ENCODE peak calls at places on chromosomes 3 and 15, in six cellular contexts. L, Z, S, M, T and A are unnamed samples.

GRCh38 chr15:74369756-74370155 is 2.3 kb upstream of the CYP11A1 start:
- DNase-seq in T (no peak), M (no peak), Z (no peak), L (no peak), S (peak), A (no peak)

GRCh38 chr15:63232943-63233342 is 43.5 kb downstream of the RAB8B start:
- DNase-seq in T (no peak), M (no peak), S (no peak), L (no peak), Z (no peak), A (no peak)

GRCh38 chr3:145696011-145696410 is 465.0 kb downstream of the PLOD2 start:
- DNase-seq in S (no peak), M (no peak), T (no peak), L (no peak), Z (no peak), A (no peak)

GRCh38 chr15:99345832-99346462 is 94.7 kb downstream of the LRRC28 start:
- DNase-seq in L (no peak), T (no peak), M (no peak), Z (no peak), S (no peak), A (no peak)

GRCh38 chr3:187568171-187568570 is 102.0 kb downstream of the SST start:
- DNase-seq in L (no peak), M (no peak), S (no peak), T (no peak), Z (no peak), A (no peak)

GRCh38 chr3:50163572-50163971 is 8.4 kb downstream of the SEMA3F start:
- DNase-seq in M (no peak), Z (no peak), S (no peak), L (no peak), T (no peak), A (no peak)

GRCh38 chr3:114320251-114320650 is 26.4 kb downstream of the TIGIT start:
- DNase-seq in S (no peak), T (no peak), M (no peak), Z (no peak), L (no peak), A (no peak)

GRCh38 chr3:17432237-17432636 is 310.2 kb downstream of the TBC1D5 start:
- DNase-seq in L (no peak), Z (no peak), S (no peak), T (no peak), M (no peak), A (no peak)

GRCh38 chr3:25151497-25151896 is 276.6 kb upstream of the RARB start:
- DNase-seq in S (no peak), Z (no peak), M (no peak), L (peak), T (no peak), A (no peak)